ENCODE peak calls at places on chromosomes 1 and 21, in four cellular contexts. X is IMR-90, L is neuronal stem cell, O is mesendoderm. W is an unnamed sample.

GRCh38 chr1:173478099-173478555 is 992 bp downstream of the PRDX6 start:
- DNase-seq in X (peak; percentile 82), O (peak; percentile 44), L (no peak), W (no peak)

GRCh38 chr1:205284420-205285144 is 37.0 kb downstream of the NUAK2 start:
- DNase-seq in X (peak; percentile 99), O (peak; percentile 100), L (peak; percentile 86), W (peak; percentile 97)

GRCh38 chr1:30696831-30697230 is 26.6 kb downstream of the MATN1 start:
- DNase-seq in X (no peak), L (no peak), O (no peak), W (no peak)

GRCh38 chr1:167447521-167448136 is 70.7 kb downstream of the CD247 start:
- DNase-seq in X (no peak), L (no peak), O (peak; percentile 69), W (no peak)

GRCh38 chr1:47675721-47676120 is 237.9 kb downstream of the FOXD2 start:
- DNase-seq in X (no peak), O (no peak), L (no peak), W (peak; percentile 30)

GRCh38 chr1:63874278-63874880 is 100.6 kb downstream of the ROR1 start:
- DNase-seq in L (no peak), X (peak; percentile 12), O (no peak), W (no peak)

GRCh38 chr1:67833595-67833926 is 294 bp upstream of the GNG12 start:
- DNase-seq in O (no peak), L (no peak), X (peak; percentile 61), W (no peak)

GRCh38 chr1:165773324-165773965 is 4.8 kb upstream of the TMCO1 start:
- DNase-seq in O (peak; percentile 18), X (peak; percentile 89), L (no peak), W (no peak)

DNA sequence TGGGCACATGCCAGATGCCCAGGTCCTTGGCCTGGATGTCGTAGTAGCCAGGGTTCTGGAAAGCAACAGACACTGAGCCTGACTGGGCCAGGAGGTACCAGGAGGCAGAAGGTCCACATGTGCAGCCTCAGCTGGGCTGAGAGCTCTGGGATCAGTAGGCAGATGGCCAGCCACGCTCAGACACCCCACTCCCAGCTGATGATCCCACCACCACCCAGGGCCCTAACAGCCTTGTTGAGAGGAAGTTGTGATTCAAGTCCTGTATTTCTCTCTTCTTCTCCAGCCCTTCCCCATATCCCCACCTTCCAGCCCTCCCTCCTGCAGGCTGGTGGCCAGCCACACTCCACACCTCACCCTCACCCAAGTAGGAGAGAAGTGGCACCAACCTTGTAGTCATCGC is 4.0 kb downstream of the ITLN2 start:
- DNase-seq in L (no peak), O (no peak), X (no peak), W (no peak)
- H3K4ac ChIP-seq in L (no peak overlapping the region), O (no peak overlapping the region), X (no peak overlapping the region), W (no peak overlapping the region)

GRCh38 chr1:18919949-18920348 is 17.6 kb upstream of the ALDH4A1 start:
- DNase-seq in L (no peak), O (no peak), X (no peak), W (no peak)

GRCh38 chr1:18920931-18921330 is 18.6 kb upstream of the ALDH4A1 start:
- DNase-seq in O (no peak), X (no peak), L (no peak), W (no peak)

GRCh38 chr1:18917071-18917799 is 14.9 kb upstream of the ALDH4A1 start:
- DNase-seq in X (no peak), O (no peak), L (no peak), W (no peak)

GRCh38 chr1:18919174-18919905 is 17.0 kb upstream of the ALDH4A1 start:
- DNase-seq in L (no peak), X (no peak), O (peak; percentile 39), W (no peak)

DNA sequence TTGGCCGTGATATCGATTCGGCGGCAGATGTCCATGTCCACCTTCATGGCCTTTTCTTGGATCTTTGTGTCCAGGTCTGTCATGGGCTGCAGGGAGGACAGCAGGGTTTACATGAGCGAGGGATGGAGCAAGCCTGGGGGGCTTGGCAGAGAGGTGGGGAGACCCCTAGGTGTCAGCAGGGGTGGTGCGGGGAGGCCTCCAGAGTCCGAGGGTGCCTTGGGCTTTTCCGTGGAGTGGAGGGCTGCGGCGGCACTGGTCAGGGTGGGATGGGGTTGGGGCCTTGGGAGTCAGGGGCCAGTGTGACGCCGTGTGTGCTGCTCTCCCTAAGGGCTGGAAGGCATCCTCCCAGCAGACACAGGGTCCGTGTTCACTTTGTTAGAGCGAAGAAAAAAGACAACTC is 16.1 kb upstream of the ALDH4A1 start:
- DNase-seq in L (no peak), O (no peak), X (no peak), W (no peak)
- H3K4ac ChIP-seq in L (no peak overlapping the region), O (no peak overlapping the region), X (no peak overlapping the region), W (no peak overlapping the region)

GRCh38 chr1:228139406-228139930 is 611 bp upstream of the GUK1 start:
- DNase-seq in X (no peak), O (no peak), L (no peak), W (no peak)
- H3K4ac ChIP-seq in X (peak overlapping the region; percentile 83), O (no peak overlapping the region), L (no peak overlapping the region), W (no peak overlapping the region)

DNA sequence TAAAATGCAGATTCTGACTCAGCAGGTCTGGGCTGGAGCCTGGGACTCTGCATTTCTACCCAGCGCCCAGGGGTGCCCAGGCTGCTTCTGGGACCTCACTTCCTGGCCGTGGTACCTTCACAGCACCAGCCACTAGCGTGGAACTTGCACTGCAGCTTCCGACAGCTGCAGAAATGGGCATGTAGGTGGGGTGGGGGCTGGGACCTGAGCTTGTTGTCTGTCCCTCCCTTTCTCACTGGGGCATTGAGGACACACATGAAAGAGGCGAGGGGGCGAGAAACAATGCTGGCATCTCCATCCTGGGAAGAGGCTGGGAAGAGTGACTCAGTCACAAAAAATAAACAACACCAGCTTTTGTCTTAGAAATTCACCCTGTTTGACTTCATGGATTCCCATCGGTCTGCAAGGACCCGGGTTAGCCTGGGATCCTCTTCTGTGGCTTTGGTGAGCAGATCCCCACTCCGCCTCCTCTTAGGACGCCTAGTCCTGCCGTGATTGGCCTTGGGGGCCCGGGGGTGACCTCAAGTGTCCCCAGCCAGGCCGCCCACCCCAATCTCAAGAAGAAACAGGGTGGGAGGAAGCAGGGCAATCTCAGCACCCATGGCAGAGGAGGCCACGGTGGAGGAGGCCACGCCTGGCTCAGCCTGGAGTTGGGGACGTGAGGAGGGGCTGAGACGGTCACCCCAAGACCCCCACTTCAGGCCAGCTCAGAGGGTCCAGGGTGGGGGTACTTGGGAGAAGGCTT is 29.9 kb upstream of the POFUT2 start:
- DNase-seq in L (no peak), X (peak; percentile 94), O (no peak), W (peak; percentile 26)
- H3K4ac ChIP-seq in L (peak overlapping the region; percentile 53), X (peak overlapping the region; percentile 99), O (no peak overlapping the region), W (no peak overlapping the region)

GRCh38 chr1:115648717-115649691 is 7.2 kb downstream of the VANGL1 start:
- DNase-seq in O (peak; percentile 89), X (no peak), L (no peak), W (peak; percentile 37)

GRCh38 chr1:115652236-115652788 is 10.5 kb downstream of the VANGL1 start:
- DNase-seq in X (no peak), O (no peak), L (no peak), W (no peak)

GRCh38 chr1:115651391-115651790 is 9.6 kb downstream of the VANGL1 start:
- DNase-seq in X (no peak), L (no peak), O (no peak), W (no peak)

GRCh38 chr1:115649964-115650363 is 8.2 kb downstream of the VANGL1 start:
- DNase-seq in X (no peak), L (peak; percentile 17), O (peak; percentile 99), W (peak; percentile 61)

DNA sequence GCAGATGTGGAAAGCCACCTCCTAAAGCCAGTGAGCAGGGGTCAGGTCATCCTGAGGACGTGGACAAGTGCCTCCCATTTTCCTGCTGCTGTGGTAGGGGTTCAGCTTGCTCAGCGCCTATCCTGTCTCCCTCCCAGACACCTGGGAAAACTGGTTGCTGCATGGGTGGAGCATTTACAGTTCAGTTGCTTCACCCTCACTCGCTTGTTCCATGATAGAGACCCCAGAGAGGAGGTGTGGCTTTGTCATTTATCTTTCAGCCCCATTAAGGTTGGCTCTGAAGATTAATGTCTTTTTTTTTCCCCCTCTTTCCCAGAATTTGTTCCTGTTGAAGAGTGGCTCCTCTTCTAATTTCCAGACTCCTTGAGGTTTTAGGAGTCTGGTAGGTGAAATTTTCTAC is 9.2 kb downstream of the VANGL1 start:
- DNase-seq in O (peak; percentile 78), X (no peak), L (no peak), W (no peak)
- H3K4ac ChIP-seq in O (peak overlapping the region; percentile 90), X (no peak overlapping the region), L (no peak overlapping the region), W (no peak overlapping the region)

DNA sequence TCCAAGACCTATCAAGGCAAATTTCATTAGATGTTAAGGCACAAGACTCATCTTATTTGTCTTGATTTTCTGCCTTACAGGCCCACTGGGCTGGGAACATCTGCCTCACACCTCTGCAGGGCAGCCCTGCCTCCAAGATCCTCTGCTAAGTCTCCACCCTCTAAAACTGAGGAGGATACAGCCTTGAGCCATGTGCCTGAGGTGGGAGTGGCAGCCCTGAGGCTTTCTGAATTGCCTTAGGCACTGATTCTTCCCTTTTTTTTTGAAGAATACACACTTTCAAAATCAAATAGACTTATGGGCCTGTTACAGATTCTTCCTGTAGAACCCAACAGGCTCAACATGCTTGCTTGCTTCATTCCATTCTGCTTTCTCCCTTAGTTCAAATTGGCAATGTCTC is 544.4 kb upstream of the ADAMTS5 start:
- DNase-seq in L (no peak), X (no peak), O (peak; percentile 3), W (no peak)
- H3K4ac ChIP-seq in L (no peak overlapping the region), X (peak overlapping the region; percentile 36), O (no peak overlapping the region), W (no peak overlapping the region)

GRCh38 chr1:27306892-27307850 is 14.8 kb upstream of the TMEM222 start:
- DNase-seq in X (no peak), L (peak; percentile 67), O (peak; percentile 74), W (peak; percentile 91)
- H3K4ac ChIP-seq in X (no peak overlapping the region), L (peak overlapping the region; percentile 46), O (no peak overlapping the region), W (no peak overlapping the region)

DNA sequence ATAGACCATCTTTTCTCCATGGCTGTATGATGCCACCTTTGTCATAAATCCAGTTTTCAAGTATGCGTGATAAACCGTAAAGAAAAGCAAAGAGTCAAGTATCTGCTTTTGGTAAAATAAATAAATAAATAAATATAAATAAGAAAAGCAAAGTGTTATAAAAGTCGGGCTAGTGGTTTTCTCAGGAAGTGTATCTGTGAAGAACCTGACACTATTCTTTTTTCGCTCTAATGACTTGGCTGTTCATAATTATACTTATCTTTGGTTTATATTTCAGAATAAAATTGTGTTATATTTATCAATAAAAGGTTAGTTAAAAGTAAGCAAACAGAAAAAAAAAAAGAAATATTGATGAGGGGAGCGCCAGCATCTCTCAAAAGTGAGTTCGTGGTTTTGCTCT is 594 bp upstream of the EXO5 start:
- DNase-seq in O (no peak), L (no peak), X (no peak), W (no peak)
- H3K4ac ChIP-seq in O (peak overlapping the region; percentile 63), L (no peak overlapping the region), X (peak overlapping the region; percentile 98), W (no peak overlapping the region)

W was measured in H9.